ENCODE peak calls at places on chromosomes 7 and 10, in six cellular contexts. One of them, this sample, is unnamed.

GRCh38 chr10:130709415-130709814 is 573.2 kb downstream of the GLRX3 start:
- DNase-seq in H54: no peak
- DNase-seq in Calu3: no peak
- DNase-seq in HFFc6: no peak
- DNase-seq in posterior cingulate gyrus: no peak
- DNase-seq in D341Med: no peak
- DNase-seq in this sample: no peak

GRCh38 chr10:124864421-124865193 is 63.0 kb downstream of the ABRAXAS2 start:
- DNase-seq in HFFc6: no peak
- DNase-seq in D341Med: peak
- DNase-seq in Calu3: peak
- DNase-seq in H54: peak
- DNase-seq in posterior cingulate gyrus: no peak
- DNase-seq in this sample: peak

GRCh38 chr7:50962962-50963374 is 180.3 kb upstream of the GRB10 start:
- DNase-seq in D341Med: peak
- DNase-seq in posterior cingulate gyrus: no peak
- DNase-seq in Calu3: peak
- DNase-seq in H54: peak
- DNase-seq in HFFc6: peak
- DNase-seq in this sample: no peak

GRCh38 chr10:52459097-52459496 is 145.0 kb downstream of the DKK1 start:
- DNase-seq in H54: no peak
- DNase-seq in Calu3: no peak
- DNase-seq in posterior cingulate gyrus: no peak
- DNase-seq in HFFc6: peak
- DNase-seq in D341Med: no peak
- DNase-seq in this sample: no peak

GRCh38 chr7:140640060-140640611 is 477 bp downstream of the DENND2A start:
- DNase-seq in posterior cingulate gyrus: peak
- DNase-seq in H54: no peak
- DNase-seq in D341Med: peak
- DNase-seq in Calu3: no peak
- DNase-seq in HFFc6: no peak
- DNase-seq in this sample: peak

GRCh38 chr7:47253650-47254080 is 328.2 kb downstream of the TNS3 start:
- DNase-seq in D341Med: no peak
- DNase-seq in posterior cingulate gyrus: peak
- DNase-seq in Calu3: peak
- DNase-seq in HFFc6: peak
- DNase-seq in H54: peak
- DNase-seq in this sample: no peak

GRCh38 chr7:50793115-50793946 is 10.6 kb upstream of the GRB10 start:
- DNase-seq in HFFc6: peak
- DNase-seq in H54: peak
- DNase-seq in D341Med: peak
- DNase-seq in Calu3: peak
- DNase-seq in posterior cingulate gyrus: no peak
- DNase-seq in this sample: peak

GRCh38 chr7:155837126-155837479 is 24.8 kb upstream of the SHH start:
- DNase-seq in H54: no peak
- DNase-seq in Calu3: no peak
- DNase-seq in HFFc6: no peak
- DNase-seq in D341Med: no peak
- DNase-seq in posterior cingulate gyrus: no peak
- DNase-seq in this sample: no peak

GRCh38 chr10:128058106-128058745 is 68.0 kb downstream of the MKI67 start:
- DNase-seq in posterior cingulate gyrus: no peak
- DNase-seq in H54: no peak
- DNase-seq in D341Med: no peak
- DNase-seq in Calu3: no peak
- DNase-seq in HFFc6: no peak
- DNase-seq in this sample: no peak

GRCh38 chr10:93875032-93875358 is 18.8 kb upstream of the SLC35G1 start:
- DNase-seq in HFFc6: peak
- DNase-seq in Calu3: no peak
- DNase-seq in H54: no peak
- DNase-seq in posterior cingulate gyrus: no peak
- DNase-seq in D341Med: no peak
- DNase-seq in this sample: no peak

GRCh38 chr7:142887282-142888015 is 1.9 kb upstream of the TRPV6 start:
- DNase-seq in H54: no peak
- DNase-seq in HFFc6: no peak
- DNase-seq in posterior cingulate gyrus: no peak
- DNase-seq in Calu3: no peak
- DNase-seq in D341Med: no peak
- DNase-seq in this sample: no peak

GRCh38 chr10:60270426-60270825 is 119.2 kb downstream of the ANK3 start:
- DNase-seq in HFFc6: peak
- DNase-seq in D341Med: no peak
- DNase-seq in posterior cingulate gyrus: no peak
- DNase-seq in H54: no peak
- DNase-seq in Calu3: no peak
- DNase-seq in this sample: no peak

GRCh38 chr10:73744690-73744994 is 470 bp downstream of the SEC24C start:
- DNase-seq in HFFc6: peak
- DNase-seq in Calu3: peak
- DNase-seq in H54: peak
- DNase-seq in D341Med: no peak
- DNase-seq in posterior cingulate gyrus: no peak
- DNase-seq in this sample: no peak

GRCh38 chr7:24917510-24918239 is 62.3 kb downstream of the OSBPL3 start:
- DNase-seq in HFFc6: peak
- DNase-seq in H54: no peak
- DNase-seq in D341Med: no peak
- DNase-seq in posterior cingulate gyrus: no peak
- DNase-seq in Calu3: no peak
- DNase-seq in this sample: no peak

GRCh38 chr10:18195060-18195799 is 55.0 kb downstream of the CACNB2 start:
- DNase-seq in D341Med: no peak
- DNase-seq in HFFc6: no peak
- DNase-seq in H54: no peak
- DNase-seq in Calu3: no peak
- DNase-seq in posterior cingulate gyrus: no peak
- DNase-seq in this sample: no peak

GRCh38 chr7:156943091-156944041 is 6.1 kb upstream of the NOM1 start:
- DNase-seq in HFFc6: no peak
- DNase-seq in Calu3: peak
- DNase-seq in D341Med: no peak
- DNase-seq in H54: no peak
- DNase-seq in posterior cingulate gyrus: no peak
- DNase-seq in this sample: no peak

GRCh38 chr7:883029-884021 is 7.0 kb downstream of the GET4 start:
- DNase-seq in HFFc6: no peak
- DNase-seq in posterior cingulate gyrus: peak
- DNase-seq in Calu3: no peak
- DNase-seq in D341Med: no peak
- DNase-seq in H54: no peak
- DNase-seq in this sample: peak

GRCh38 chr7:26705567-26705966 is 158.8 kb downstream of the SKAP2 start:
- DNase-seq in H54: peak
- DNase-seq in D341Med: no peak
- DNase-seq in posterior cingulate gyrus: no peak
- DNase-seq in Calu3: peak
- DNase-seq in HFFc6: peak
- DNase-seq in this sample: no peak

GRCh38 chr7:11203688-11204087 is 230.0 kb downstream of the PHF14 start:
- DNase-seq in D341Med: no peak
- DNase-seq in H54: no peak
- DNase-seq in Calu3: no peak
- DNase-seq in HFFc6: no peak
- DNase-seq in posterior cingulate gyrus: no peak
- DNase-seq in this sample: no peak

GRCh38 chr7:12358694-12359093 is 45.0 kb downstream of the VWDE start:
- DNase-seq in Calu3: no peak
- DNase-seq in H54: no peak
- DNase-seq in HFFc6: no peak
- DNase-seq in D341Med: no peak
- DNase-seq in posterior cingulate gyrus: no peak
- DNase-seq in this sample: no peak

GRCh38 chr10:101444058-101444457 is 90.1 kb downstream of the BTRC start:
- DNase-seq in HFFc6: peak
- DNase-seq in D341Med: no peak
- DNase-seq in H54: no peak
- DNase-seq in posterior cingulate gyrus: no peak
- DNase-seq in Calu3: no peak
- DNase-seq in this sample: no peak

GRCh38 chr10:70834448-70835151 is 18.9 kb downstream of the SGPL1 start:
- DNase-seq in H54: no peak
- DNase-seq in D341Med: no peak
- DNase-seq in posterior cingulate gyrus: no peak
- DNase-seq in HFFc6: no peak
- DNase-seq in Calu3: no peak
- DNase-seq in this sample: peak

GRCh38 chr7:22548313-22548712 is 48.3 kb upstream of the STEAP1B start:
- DNase-seq in H54: no peak
- DNase-seq in posterior cingulate gyrus: no peak
- DNase-seq in Calu3: no peak
- DNase-seq in D341Med: no peak
- DNase-seq in HFFc6: no peak
- DNase-seq in this sample: no peak

GRCh38 chr7:2820508-2820934 is 23.6 kb downstream of the GNA12 start:
- DNase-seq in H54: peak
- DNase-seq in posterior cingulate gyrus: no peak
- DNase-seq in Calu3: peak
- DNase-seq in HFFc6: peak
- DNase-seq in D341Med: no peak
- DNase-seq in this sample: peak

GRCh38 chr10:5594271-5595036 is 69.7 kb downstream of the CALML3 start:
- DNase-seq in posterior cingulate gyrus: no peak
- DNase-seq in H54: no peak
- DNase-seq in D341Med: no peak
- DNase-seq in HFFc6: peak
- DNase-seq in Calu3: no peak
- DNase-seq in this sample: no peak

GRCh38 chr7:149595541-149595940 is 97.9 kb upstream of the ZNF746 start:
- DNase-seq in posterior cingulate gyrus: no peak
- DNase-seq in HFFc6: no peak
- DNase-seq in H54: no peak
- DNase-seq in Calu3: no peak
- DNase-seq in D341Med: no peak
- DNase-seq in this sample: no peak

GRCh38 chr10:95873651-95874050 is 34.1 kb upstream of the CC2D2B start:
- DNase-seq in D341Med: no peak
- DNase-seq in HFFc6: no peak
- DNase-seq in Calu3: no peak
- DNase-seq in posterior cingulate gyrus: no peak
- DNase-seq in H54: no peak
- DNase-seq in this sample: no peak

GRCh38 chr10:34789993-34790506 is 25.0 kb downstream of the PARD3 start:
- DNase-seq in HFFc6: no peak
- DNase-seq in D341Med: no peak
- DNase-seq in H54: no peak
- DNase-seq in Calu3: peak
- DNase-seq in posterior cingulate gyrus: no peak
- DNase-seq in this sample: no peak